ENCODE peak calls at places on chromosome 9, in five cellular contexts. V is hepatocyte, I is adipocyte, E is uterus, O is Caco-2. N is an unnamed sample.
A peak's percentile ranks its signal among the peaks of the same experiment; 100 is the strongest.

GRCh38 chr9:68476889-68477288 is 63.8 kb downstream of the TMEM252 start:
- DNase-seq in I (no peak), E (peak; percentile 70), O (no peak), V (peak; percentile 35), N (no peak)

GRCh38 chr9:125255781-125256391 is 5.7 kb upstream of the GAPVD1 start:
- DNase-seq in V (peak; percentile 38), E (no peak), O (peak; percentile 69), I (no peak), N (no peak)

GRCh38 chr9:123220127-123220526 is 48.3 kb downstream of the STRBP start:
- DNase-seq in E (no peak), I (no peak), V (no peak), O (no peak), N (no peak)

GRCh38 chr9:118586978-118587377 is 782.3 kb downstream of the BRINP1 start:
- DNase-seq in O (no peak), V (no peak), E (no peak), I (no peak), N (no peak)

GRCh38 chr9:22010881-22011625 is 1.9 kb upstream of the CDKN2B start:
- DNase-seq in I (peak; percentile 65), O (peak; percentile 16), E (no peak), V (peak; percentile 71), N (peak; percentile 45)

GRCh38 chr9:35335164-35335563 is 154.7 kb upstream of the RUSC2 start:
- DNase-seq in I (peak; percentile 21), V (no peak), E (no peak), O (no peak), N (no peak)

GRCh38 chr9:77022783-77023440 is 3.5 kb downstream of the FOXB2 start:
- DNase-seq in I (no peak), O (no peak), V (no peak), E (no peak), N (peak; percentile 76)

GRCh38 chr9:120905794-120906248 is 20.8 kb downstream of the TRAF1 start:
- DNase-seq in O (no peak), V (no peak), E (no peak), I (no peak), N (no peak)

GRCh38 chr9:2120926-2121689 is 106.0 kb downstream of the SMARCA2 start:
- DNase-seq in V (no peak), E (no peak), O (no peak), I (peak; percentile 59), N (no peak)

GRCh38 chr9:21796768-21797167 is 5.7 kb upstream of the MTAP start:
- DNase-seq in E (no peak), O (no peak), I (peak; percentile 26), V (peak; percentile 35), N (no peak)

GRCh38 chr9:136056546-136057235 is 38.4 kb downstream of the NACC2 start:
- DNase-seq in V (no peak), O (no peak), I (no peak), E (no peak), N (peak; percentile 45)

GRCh38 chr9:128070874-128071273 is 2.8 kb downstream of the SLC25A25 start:
- DNase-seq in O (no peak), I (no peak), V (no peak), E (no peak), N (no peak)

GRCh38 chr9:128068656-128069221 is 707 bp downstream of the SLC25A25 start:
- DNase-seq in E (no peak), O (no peak), I (peak; percentile 57), V (no peak), N (peak; percentile 79)

GRCh38 chr9:128072144-128073021 is 4.4 kb downstream of the SLC25A25 start:
- DNase-seq in V (peak; percentile 78), E (peak; percentile 90), O (no peak), I (peak; percentile 89), N (peak; percentile 88)

GRCh38 chr9:128077847-128078503 is 9.9 kb downstream of the SLC25A25 start:
- DNase-seq in O (no peak), E (no peak), V (no peak), I (no peak), N (no peak)

GRCh38 chr9:128073260-128073886 is 5.3 kb downstream of the SLC25A25 start:
- DNase-seq in O (peak; percentile 31), E (peak; percentile 61), V (no peak), I (peak; percentile 69), N (no peak)
- H3K4me1 ChIP-seq in O (peaks cover 39% of the 10 kb centered on the region), E (peaks cover 22% of the 10 kb centered on the region), V (peaks cover 43% of the 10 kb centered on the region), I (peaks cover 58% of the 10 kb centered on the region), N (no peaks in the 10 kb centered on the region)

DNA sequence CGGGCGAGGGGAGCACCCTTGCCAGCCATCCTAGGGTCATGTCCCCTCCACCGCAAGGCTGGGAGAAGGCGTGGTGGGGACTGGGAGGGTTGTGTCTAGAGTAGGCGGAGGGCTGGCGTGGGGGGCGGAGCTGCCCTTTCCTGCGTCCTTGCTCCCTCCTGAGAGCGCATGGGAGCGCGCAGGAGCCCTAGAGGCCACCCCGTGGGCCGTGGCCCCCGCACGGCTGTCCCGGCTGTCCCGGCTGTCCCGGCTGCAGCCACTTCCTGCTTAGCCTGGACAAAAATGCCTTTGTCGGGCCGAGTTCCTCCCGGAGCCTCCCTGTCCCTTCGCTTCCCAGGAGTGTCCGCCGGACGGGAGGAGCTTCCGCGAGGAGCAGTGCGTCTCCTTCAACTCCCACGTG is 4.9 kb downstream of the ADAMTSL2 start:
- DNase-seq in E (peak; percentile 41), O (no peak), I (no peak), V (no peak), N (no peak)
- H3K9me3 ChIP-seq in E (no peaks in the 10 kb centered on the region), O (no peaks in the 10 kb centered on the region), I (no peaks in the 10 kb centered on the region), V (no peaks in the 10 kb centered on the region), N (no peaks in the 10 kb centered on the region)

GRCh38 chr9:70902705-70903131 is 218.7 kb downstream of the TRPM3 start:
- DNase-seq in I (peak; percentile 91), O (no peak), V (peak; percentile 27), E (peak; percentile 14), N (peak; percentile 51)
- H3K4me3 ChIP-seq in I (peak overlapping the region; percentile 66), O (no peak overlapping the region), V (no peak overlapping the region), E (no peak overlapping the region), N (peak overlapping the region; percentile 0)

GRCh38 chr9:130846487-130847305 is 11.6 kb downstream of the ABL1 start:
- DNase-seq in E (peak; percentile 71), I (peak; percentile 85), V (no peak), O (no peak), N (peak; percentile 88)

GRCh38 chr9:130845254-130845653 is 10.2 kb downstream of the ABL1 start:
- DNase-seq in E (no peak), O (no peak), I (no peak), V (no peak), N (no peak)

GRCh38 chr9:130847306-130848217 is 12.5 kb downstream of the ABL1 start:
- DNase-seq in E (peak; percentile 95), V (peak; percentile 61), O (no peak), I (peak; percentile 97), N (peak; percentile 83)

GRCh38 chr9:130844028-130844427 is 9.0 kb downstream of the ABL1 start:
- DNase-seq in O (no peak), I (no peak), V (no peak), E (no peak), N (no peak)

GRCh38 chr9:130845901-130846381 is 10.9 kb downstream of the ABL1 start:
- DNase-seq in V (peak; percentile 59), O (no peak), E (peak; percentile 66), I (peak; percentile 75), N (no peak)
- H3K4me1 ChIP-seq in V (peaks cover 50% of the 10 kb centered on the region), O (peaks cover 4% of the 10 kb centered on the region), E (peaks cover 21% of the 10 kb centered on the region), I (peaks cover 67% of the 10 kb centered on the region), N (peaks cover 15% of the 10 kb centered on the region)

GRCh38 chr9:27450752-27451151 is 73.3 kb upstream of the IFNK start:
- DNase-seq in E (no peak), V (no peak), O (no peak), I (no peak), N (no peak)
- H3K9me3 ChIP-seq in E (no peaks in the 10 kb centered on the region), V (no peaks in the 10 kb centered on the region), O (no peaks in the 10 kb centered on the region), I (no peaks in the 10 kb centered on the region), N (no peaks in the 10 kb centered on the region)

GRCh38 chr9:20681467-20681866 is 2.6 kb upstream of the FOCAD start:
- DNase-seq in E (no peak), I (no peak), O (no peak), V (no peak), N (no peak)

GRCh38 chr9:20685769-20686168 is 1.7 kb downstream of the FOCAD start:
- DNase-seq in O (no peak), E (no peak), I (no peak), V (no peak), N (no peak)

GRCh38 chr9:20683351-20684034 is 566 bp upstream of the FOCAD start:
- DNase-seq in V (peak; percentile 81), O (peak; percentile 10), E (peak; percentile 86), I (peak; percentile 88), N (peak; percentile 79)

GRCh38 chr9:20684035-20684864 is at the start of gene FOCAD:
- DNase-seq in O (peak; percentile 96), E (peak; percentile 93), V (peak; percentile 99), I (peak; percentile 99), N (peak; percentile 99)

GRCh38 chr9:20684865-20685696 is 1.0 kb downstream of the FOCAD start:
- DNase-seq in E (no peak), I (peak; percentile 88), V (peak; percentile 17), O (no peak), N (no peak)
- H3K4me3 ChIP-seq in E (peak overlapping the region; percentile 67), I (peak overlapping the region; percentile 94), V (peak overlapping the region; percentile 85), O (peak overlapping the region; percentile 66), N (peak overlapping the region; percentile 65)

GRCh38 chr9:71758277-71758676 is 10.0 kb downstream of the CEMIP2 start:
- DNase-seq in E (no peak), O (no peak), I (no peak), V (no peak), N (no peak)
- H3K4me1 ChIP-seq in E (no peaks in the 10 kb centered on the region), O (peaks cover 6% of the 10 kb centered on the region), I (peaks cover 47% of the 10 kb centered on the region), V (peaks cover 66% of the 10 kb centered on the region), N (no peaks in the 10 kb centered on the region)